ENCODE peak calls at places on chromosomes 6 and 20, in nine cellular contexts. S is MCF 10A; X is IMR-90; L is activated naive CD4-positive, alpha-beta T cell treated with anti-CD3 and anti-CD28 coated beads, Interleukin-2, amount 10 ng/mL, durations not matched to agents 7 days and 5 days; Y is Calu3; O is fibroblast of the conjunctiva; B is AG04450; H is PC-3; C is stimulated activated CD8-positive, alpha-beta memory T cell treated with anti-CD3 and anti-CD28 coated beads, Interleukin-4, amount 100 ng/mL, for 1 hour. I is an unnamed sample.

GRCh38 chr6:149228276-149228962 is 89.1 kb upstream of the TAB2 start:
- DNase-seq in Y (no peak), S (no peak), O (no peak), B (no peak), X (no peak), H (no peak), C (no peak), L (no peak), I (no peak)

GRCh38 chr20:47785900-47786762 is 850 bp upstream of the SULF2 start:
- DNase-seq in Y (peak; percentile 91), B (no peak), O (peak; percentile 59), L (peak; percentile 49), X (peak; percentile 71), H (peak; percentile 90), S (peak; percentile 83), C (no peak), I (peak; percentile 47)

GRCh38 chr6:83948851-83949250 is 84.7 kb upstream of the MRAP2 start:
- DNase-seq in X (no peak), B (no peak), Y (no peak), H (no peak), S (peak; percentile 4), O (no peak), C (no peak), L (no peak), I (no peak)

GRCh38 chr6:142886431-142887170 is 58.4 kb downstream of the HIVEP2 start:
- DNase-seq in O (peak; percentile 32), H (peak; percentile 52), C (no peak), Y (no peak), S (peak; percentile 62), X (peak; percentile 69), L (no peak), B (no peak), I (no peak)

GRCh38 chr20:32189691-32190607 is 17.6 kb downstream of the PLAGL2 start:
- DNase-seq in O (no peak), C (no peak), S (no peak), L (peak; percentile 52), H (no peak), Y (no peak), B (no peak), X (peak; percentile 11), I (no peak)

GRCh38 chr20:15267935-15268334 is 930.5 kb upstream of the FLRT3 start:
- DNase-seq in B (no peak), Y (no peak), L (no peak), O (no peak), H (no peak), X (no peak), S (no peak), C (no peak), I (no peak)

GRCh38 chr6:25442898-25443297 is 163.7 kb downstream of the CARMIL1 start:
- DNase-seq in X (peak; percentile 8), O (no peak), B (no peak), Y (no peak), S (no peak), L (no peak), C (no peak), H (peak; percentile 23), I (no peak)

GRCh38 chr6:146355521-146356100 is 188.0 kb upstream of the RAB32 start:
- DNase-seq in Y (no peak), X (no peak), B (no peak), O (no peak), L (no peak), H (no peak), C (no peak), S (peak; percentile 8), I (no peak)

GRCh38 chr6:139852067-139852466 is 477.6 kb upstream of the CITED2 start:
- DNase-seq in Y (no peak), X (no peak), H (no peak), S (no peak), O (no peak), L (no peak), B (no peak), C (no peak), I (no peak)

GRCh38 chr6:43076093-43076927 is at the start of gene PTK7:
- DNase-seq in Y (peak; percentile 76), X (peak; percentile 54), C (no peak), L (peak; percentile 51), H (peak; percentile 51), B (no peak), S (peak; percentile 47), O (no peak), I (peak; percentile 47)

GRCh38 chr6:84766118-84766683 is 1.8 kb upstream of the TBX18 start:
- DNase-seq in O (no peak), B (no peak), C (no peak), H (no peak), L (no peak), X (no peak), Y (no peak), S (no peak), I (no peak)